ENCODE peak calls at places on chromosome 4, in seven cellular contexts. S is sigmoid colon, Y is suprapubic skin, E is breast epithelium, M is stomach, K is HL-60, V is endothelial cell of umbilical vein. W is an unnamed sample.

GRCh38 chr4:38133711-38134480 is 173.7 kb downstream of the PTTG2 start:
- DNase-seq in S (no peak), M (no peak), K (no peak), Y (no peak), V (no peak), E (no peak), W (no peak)

GRCh38 chr4:5969777-5970176 is 48.5 kb downstream of the C4orf50 start:
- DNase-seq in S (no peak), V (no peak), Y (no peak), M (peak; percentile 15), K (no peak), E (no peak), W (no peak)

GRCh38 chr4:11470709-11471441 is 42.2 kb upstream of the HS3ST1 start:
- DNase-seq in S (no peak), Y (no peak), V (peak; percentile 21), M (no peak), K (no peak), E (peak; percentile 47), W (peak; percentile 9)

GRCh38 chr4:20203508-20203907 is 48.2 kb upstream of the SLIT2 start:
- DNase-seq in M (no peak), S (no peak), E (no peak), Y (no peak), K (no peak), V (peak; percentile 6), W (no peak)

GRCh38 chr4:150173854-150174398 is 95.7 kb downstream of the DCLK2 start:
- DNase-seq in M (no peak), K (no peak), S (no peak), V (peak; percentile 76), Y (no peak), E (no peak), W (no peak)

GRCh38 chr4:8323947-8324555 is 54.5 kb downstream of the HTRA3 start:
- DNase-seq in S (peak; percentile 42), Y (no peak), V (no peak), E (no peak), K (no peak), M (peak; percentile 1), W (no peak)

GRCh38 chr4:81173213-81173612 is 41.8 kb downstream of the PRKG2 start:
- DNase-seq in V (no peak), K (no peak), Y (no peak), E (no peak), S (no peak), M (no peak), W (no peak)

GRCh38 chr4:37441231-37442061 is 196.9 kb downstream of the NWD2 start:
- DNase-seq in E (no peak), K (no peak), S (no peak), Y (no peak), M (no peak), V (no peak), W (no peak)

GRCh38 chr4:8504279-8505007 is 63.9 kb downstream of the TRMT44 start:
- DNase-seq in E (peak; percentile 29), V (no peak), K (no peak), Y (no peak), S (peak; percentile 29), M (peak; percentile 76), W (no peak)

GRCh38 chr4:6900181-6900812 is 9.3 kb upstream of the TBC1D14 start:
- DNase-seq in E (no peak), V (no peak), M (peak; percentile 20), Y (peak; percentile 49), K (no peak), S (peak; percentile 49), W (no peak)

GRCh38 chr4:48047421-48047844 is 30.9 kb downstream of the NIPAL1 start:
- DNase-seq in S (no peak), V (no peak), Y (no peak), K (peak; percentile 35), E (no peak), M (peak; percentile 34), W (no peak)

GRCh38 chr4:48748949-48749596 is 31.0 kb downstream of the FRYL start:
- DNase-seq in K (no peak), M (no peak), E (no peak), V (no peak), Y (no peak), S (no peak), W (peak; percentile 46)

GRCh38 chr4:7067147-7067522 is 729 bp downstream of the GRPEL1 start:
- DNase-seq in S (no peak), K (no peak), E (no peak), M (peak; percentile 51), V (peak; percentile 44), Y (peak; percentile 82), W (no peak)

GRCh38 chr4:150385606-150386005 is 196.3 kb upstream of the MAB21L2 start:
- DNase-seq in Y (no peak), M (no peak), K (no peak), V (peak; percentile 34), E (no peak), S (no peak), W (peak; percentile 40)

GRCh38 chr4:189974056-189974455 is 33.4 kb downstream of the FRG1 start:
- DNase-seq in Y (no peak), V (peak; percentile 3), S (no peak), E (no peak), K (no peak), M (no peak), W (peak; percentile 42)

GRCh38 chr4:111849726-111850284 is 295.4 kb upstream of the FAM241A start:
- DNase-seq in S (no peak), V (no peak), Y (no peak), E (no peak), K (no peak), M (no peak), W (no peak)

GRCh38 chr4:160143574-160143973 is 1040.7 kb downstream of the RAPGEF2 start:
- DNase-seq in M (no peak), Y (no peak), V (no peak), E (no peak), K (no peak), S (no peak), W (no peak)

GRCh38 chr4:119587796-119588195 is 40.8 kb downstream of the PDE5A start:
- DNase-seq in E (no peak), S (no peak), V (no peak), K (no peak), Y (no peak), M (no peak), W (no peak)

GRCh38 chr4:7756071-7756470 is 183.6 kb downstream of the AFAP1 start:
- DNase-seq in K (no peak), S (no peak), Y (no peak), V (no peak), M (no peak), E (no peak), W (no peak)

GRCh38 chr4:141432000-141432712 is 204.2 kb upstream of the IL15 start:
- DNase-seq in S (no peak), Y (no peak), M (no peak), E (no peak), V (no peak), K (no peak), W (no peak)

GRCh38 chr4:74038161-74039064 is at the start of gene CXCL3:
- DNase-seq in Y (peak; percentile 84), M (peak; percentile 81), S (peak; percentile 79), V (peak; percentile 67), E (peak; percentile 53), K (no peak), W (peak; percentile 87)

GRCh38 chr4:5036239-5036638 is 15.0 kb upstream of the STK32B start:
- DNase-seq in E (no peak), S (no peak), Y (no peak), V (no peak), M (no peak), K (no peak), W (no peak)

GRCh38 chr4:128570380-128570779 is 239.1 kb upstream of the JADE1 start:
- DNase-seq in Y (no peak), V (peak; percentile 41), K (no peak), E (no peak), M (no peak), S (peak; percentile 83), W (no peak)

GRCh38 chr4:128572778-128573241 is 236.7 kb upstream of the JADE1 start:
- DNase-seq in M (no peak), S (no peak), E (no peak), K (no peak), Y (no peak), V (peak; percentile 80), W (no peak)

GRCh38 chr4:128573781-128574508 is 235.6 kb upstream of the JADE1 start:
- DNase-seq in V (no peak), Y (no peak), M (no peak), K (no peak), E (no peak), S (no peak), W (peak; percentile 35)

GRCh38 chr4:128574706-128575105 is 234.8 kb upstream of the JADE1 start:
- DNase-seq in E (peak; percentile 50), S (peak; percentile 83), K (peak; percentile 26), V (peak; percentile 49), Y (no peak), M (peak; percentile 85), W (peak; percentile 95)

GRCh38 chr4:128571747-128572146 is 237.8 kb upstream of the JADE1 start:
- DNase-seq in E (peak; percentile 37), Y (no peak), K (no peak), S (peak; percentile 82), V (peak; percentile 95), M (no peak), W (no peak)
- TF ChIP-seq POLR2AphosphoS5 in E (no peak), Y (no peak), K (no peak), S (peak; percentile 46), V (peak; percentile 84), M (peak; percentile 55), W (no peak)

GRCh38 chr4:162126754-162127153 is 37.0 kb downstream of the FSTL5 start:
- DNase-seq in V (no peak), M (no peak), Y (no peak), S (no peak), E (no peak), K (no peak), W (peak; percentile 19)

GRCh38 chr4:162131256-162131655 is 32.5 kb downstream of the FSTL5 start:
- DNase-seq in Y (no peak), M (no peak), S (no peak), E (no peak), V (peak; percentile 7), K (no peak), W (peak; percentile 35)
- TF ChIP-seq CTCF in Y (no peak), M (no peak), S (no peak), E (no peak), V (no peak), K (no peak), W (peak; percentile 57)

GRCh38 chr4:1447676-1448588 is 41.7 kb upstream of the NKX1-1 start:
- DNase-seq in M (peak; percentile 17), V (no peak), Y (no peak), S (peak; percentile 37), K (no peak), E (no peak), W (no peak)
- TF ChIP-seq POLR2AphosphoS5 in M (no peak), V (no peak), Y (no peak), S (no peak), K (no peak), E (no peak), W (no peak)

GRCh38 chr4:891747-892146 is 40.4 kb downstream of the GAK start:
- DNase-seq in Y (no peak), E (no peak), V (no peak), M (no peak), S (no peak), K (no peak), W (peak; percentile 75)
- TF ChIP-seq CTCF in Y (no peak), E (no peak), V (no peak), M (no peak), S (no peak), K (no peak), W (peak; percentile 53)

W was measured in GM23338.